ENCODE peak calls at places on chromosome 14, in five cellular contexts. One of them, this sample, is unnamed.

GRCh38 chr14:50615056-50615455 is 53.0 kb downstream of the SAV1 start:
- DNase-seq in effector memory CD4-positive, alpha-beta T cell: no peak
- DNase-seq in mesenchymal stem cell: no peak
- DNase-seq in sigmoid colon: no peak
- DNase-seq in lung: no peak
- DNase-seq in this sample: no peak

GRCh38 chr14:100032749-100033148 is 32.5 kb upstream of the EVL start:
- DNase-seq in effector memory CD4-positive, alpha-beta T cell: no peak
- DNase-seq in mesenchymal stem cell: no peak
- DNase-seq in sigmoid colon: no peak
- DNase-seq in lung: no peak
- DNase-seq in this sample: no peak

GRCh38 chr14:35332517-35333346 is 40.5 kb downstream of the PSMA6 start:
- DNase-seq in effector memory CD4-positive, alpha-beta T cell: no peak
- DNase-seq in mesenchymal stem cell: peak; percentile 24
- DNase-seq in sigmoid colon: no peak
- DNase-seq in lung: no peak
- DNase-seq in this sample: no peak

GRCh38 chr14:94051779-94052178 is 25.6 kb downstream of the OTUB2 start:
- DNase-seq in effector memory CD4-positive, alpha-beta T cell: no peak
- DNase-seq in mesenchymal stem cell: no peak
- DNase-seq in sigmoid colon: no peak
- DNase-seq in lung: peak; percentile 25
- DNase-seq in this sample: no peak

GRCh38 chr14:78927261-78927660 is 757.1 kb downstream of the NRXN3 start:
- DNase-seq in effector memory CD4-positive, alpha-beta T cell: no peak
- DNase-seq in mesenchymal stem cell: no peak
- DNase-seq in sigmoid colon: no peak
- DNase-seq in lung: no peak
- DNase-seq in this sample: no peak

GRCh38 chr14:100304825-100305445 is 1.3 kb downstream of the SLC25A29 start:
- DNase-seq in effector memory CD4-positive, alpha-beta T cell: no peak
- DNase-seq in mesenchymal stem cell: peak; percentile 50
- DNase-seq in sigmoid colon: no peak
- DNase-seq in lung: peak; percentile 77
- DNase-seq in this sample: peak; percentile 85

GRCh38 chr14:30681752-30682355 is 59.7 kb downstream of the SCFD1 start:
- DNase-seq in effector memory CD4-positive, alpha-beta T cell: no peak
- DNase-seq in mesenchymal stem cell: peak; percentile 20
- DNase-seq in sigmoid colon: no peak
- DNase-seq in lung: no peak
- DNase-seq in this sample: no peak

GRCh38 chr14:24315807-24316596 is 4.7 kb downstream of the LTB4R start:
- DNase-seq in effector memory CD4-positive, alpha-beta T cell: no peak
- DNase-seq in mesenchymal stem cell: no peak
- DNase-seq in sigmoid colon: no peak
- DNase-seq in lung: no peak
- DNase-seq in this sample: no peak

GRCh38 chr14:90726656-90727055 is 89.6 kb downstream of the TTC7B start:
- DNase-seq in effector memory CD4-positive, alpha-beta T cell: no peak
- DNase-seq in mesenchymal stem cell: peak; percentile 13
- DNase-seq in sigmoid colon: peak; percentile 93
- DNase-seq in lung: peak; percentile 59
- DNase-seq in this sample: no peak

GRCh38 chr14:53571589-53571988 is 385.0 kb downstream of the BMP4 start:
- DNase-seq in effector memory CD4-positive, alpha-beta T cell: no peak
- DNase-seq in mesenchymal stem cell: peak; percentile 18
- DNase-seq in sigmoid colon: no peak
- DNase-seq in lung: no peak
- DNase-seq in this sample: no peak

GRCh38 chr14:61475316-61475715 is 153.9 kb downstream of the PRKCH start:
- DNase-seq in effector memory CD4-positive, alpha-beta T cell: no peak
- DNase-seq in mesenchymal stem cell: peak; percentile 75
- DNase-seq in sigmoid colon: no peak
- DNase-seq in lung: no peak
- DNase-seq in this sample: no peak

GRCh38 chr14:87149583-87150354 is 843.2 kb downstream of the GALC start:
- DNase-seq in effector memory CD4-positive, alpha-beta T cell: no peak
- DNase-seq in mesenchymal stem cell: peak; percentile 92
- DNase-seq in sigmoid colon: no peak
- DNase-seq in lung: no peak
- DNase-seq in this sample: no peak

GRCh38 chr14:100604709-100605108 is 17.5 kb upstream of the BEGAIN start:
- DNase-seq in effector memory CD4-positive, alpha-beta T cell: no peak
- DNase-seq in mesenchymal stem cell: no peak
- DNase-seq in sigmoid colon: peak; percentile 33
- DNase-seq in lung: no peak
- DNase-seq in this sample: no peak

GRCh38 chr14:101215266-101215665 is 311.7 kb upstream of the RTL1 start:
- DNase-seq in effector memory CD4-positive, alpha-beta T cell: no peak
- DNase-seq in mesenchymal stem cell: no peak
- DNase-seq in sigmoid colon: peak; percentile 53
- DNase-seq in lung: no peak
- DNase-seq in this sample: no peak

GRCh38 chr14:69937367-69937777 is 58.2 kb downstream of the SMOC1 start:
- DNase-seq in effector memory CD4-positive, alpha-beta T cell: no peak
- DNase-seq in mesenchymal stem cell: no peak
- DNase-seq in sigmoid colon: no peak
- DNase-seq in lung: no peak
- DNase-seq in this sample: peak; percentile 19

GRCh38 chr14:99574099-99574880 is 29.7 kb downstream of the CCDC85C start:
- DNase-seq in effector memory CD4-positive, alpha-beta T cell: no peak
- DNase-seq in mesenchymal stem cell: peak; percentile 50
- DNase-seq in sigmoid colon: no peak
- DNase-seq in lung: peak; percentile 69
- DNase-seq in this sample: peak; percentile 75

GRCh38 chr14:66001356-66001755 is 484.8 kb upstream of the CCDC196 start:
- DNase-seq in effector memory CD4-positive, alpha-beta T cell: no peak
- DNase-seq in mesenchymal stem cell: no peak
- DNase-seq in sigmoid colon: no peak
- DNase-seq in lung: no peak
- DNase-seq in this sample: no peak

GRCh38 chr14:41986726-41987125 is 380.1 kb downstream of the LRFN5 start:
- DNase-seq in effector memory CD4-positive, alpha-beta T cell: no peak
- DNase-seq in mesenchymal stem cell: peak; percentile 19
- DNase-seq in sigmoid colon: no peak
- DNase-seq in lung: no peak
- DNase-seq in this sample: no peak

GRCh38 chr14:51638071-51638944 is 13.4 kb upstream of the FRMD6 start:
- DNase-seq in effector memory CD4-positive, alpha-beta T cell: no peak
- DNase-seq in mesenchymal stem cell: no peak
- DNase-seq in sigmoid colon: no peak
- DNase-seq in lung: peak; percentile 30
- DNase-seq in this sample: no peak

GRCh38 chr14:91417983-91418386 is 365 bp upstream of the CCDC88C start:
- DNase-seq in effector memory CD4-positive, alpha-beta T cell: peak; percentile 52
- DNase-seq in mesenchymal stem cell: no peak
- DNase-seq in sigmoid colon: no peak
- DNase-seq in lung: no peak
- DNase-seq in this sample: peak; percentile 41

GRCh38 chr14:55077155-55077554 is 25.7 kb downstream of the MAPK1IP1L start:
- DNase-seq in effector memory CD4-positive, alpha-beta T cell: no peak
- DNase-seq in mesenchymal stem cell: peak; percentile 59
- DNase-seq in sigmoid colon: no peak
- DNase-seq in lung: no peak
- DNase-seq in this sample: peak; percentile 20

GRCh38 chr14:25042362-25043299 is 7.3 kb downstream of the STXBP6 start:
- DNase-seq in effector memory CD4-positive, alpha-beta T cell: no peak
- DNase-seq in mesenchymal stem cell: peak; percentile 59
- DNase-seq in sigmoid colon: no peak
- DNase-seq in lung: no peak
- DNase-seq in this sample: peak; percentile 24

GRCh38 chr14:54599932-54600331 is 33.0 kb downstream of the SAMD4A start:
- DNase-seq in effector memory CD4-positive, alpha-beta T cell: no peak
- DNase-seq in mesenchymal stem cell: no peak
- DNase-seq in sigmoid colon: no peak
- DNase-seq in lung: no peak
- DNase-seq in this sample: no peak

GRCh38 chr14:105412768-105413541 is 6.7 kb upstream of the MTA1 start:
- DNase-seq in effector memory CD4-positive, alpha-beta T cell: no peak
- DNase-seq in mesenchymal stem cell: no peak
- DNase-seq in sigmoid colon: no peak
- DNase-seq in lung: no peak
- DNase-seq in this sample: no peak

GRCh38 chr14:105203057-105203494 is 22.0 kb upstream of the NUDT14 start:
- DNase-seq in effector memory CD4-positive, alpha-beta T cell: peak; percentile 29
- DNase-seq in mesenchymal stem cell: peak; percentile 69
- DNase-seq in sigmoid colon: peak; percentile 87
- DNase-seq in lung: peak; percentile 77
- DNase-seq in this sample: peak; percentile 84

GRCh38 chr14:70714055-70714550 is 72.4 kb downstream of the TTC9 start:
- DNase-seq in effector memory CD4-positive, alpha-beta T cell: no peak
- DNase-seq in mesenchymal stem cell: peak; percentile 72
- DNase-seq in sigmoid colon: no peak
- DNase-seq in lung: no peak
- DNase-seq in this sample: peak; percentile 47

GRCh38 chr14:105858676-105859025 is 332.3 kb downstream of the TMEM121 start:
- DNase-seq in effector memory CD4-positive, alpha-beta T cell: no peak
- DNase-seq in mesenchymal stem cell: no peak
- DNase-seq in sigmoid colon: no peak
- DNase-seq in lung: no peak
- DNase-seq in this sample: peak; percentile 9

GRCh38 chr14:96804821-96805374 is 7.7 kb downstream of the VRK1 start:
- DNase-seq in effector memory CD4-positive, alpha-beta T cell: no peak
- DNase-seq in mesenchymal stem cell: no peak
- DNase-seq in sigmoid colon: no peak
- DNase-seq in lung: no peak
- DNase-seq in this sample: no peak

GRCh38 chr14:88990856-88991255 is 166.4 kb downstream of the TTC8 start:
- DNase-seq in effector memory CD4-positive, alpha-beta T cell: no peak
- DNase-seq in mesenchymal stem cell: no peak
- DNase-seq in sigmoid colon: no peak
- DNase-seq in lung: no peak
- DNase-seq in this sample: no peak

GRCh38 chr14:81519200-81519998 is 14.3 kb downstream of the SEL1L start:
- DNase-seq in effector memory CD4-positive, alpha-beta T cell: no peak
- DNase-seq in mesenchymal stem cell: peak; percentile 35
- DNase-seq in sigmoid colon: no peak
- DNase-seq in lung: no peak
- DNase-seq in this sample: no peak

DNA sequence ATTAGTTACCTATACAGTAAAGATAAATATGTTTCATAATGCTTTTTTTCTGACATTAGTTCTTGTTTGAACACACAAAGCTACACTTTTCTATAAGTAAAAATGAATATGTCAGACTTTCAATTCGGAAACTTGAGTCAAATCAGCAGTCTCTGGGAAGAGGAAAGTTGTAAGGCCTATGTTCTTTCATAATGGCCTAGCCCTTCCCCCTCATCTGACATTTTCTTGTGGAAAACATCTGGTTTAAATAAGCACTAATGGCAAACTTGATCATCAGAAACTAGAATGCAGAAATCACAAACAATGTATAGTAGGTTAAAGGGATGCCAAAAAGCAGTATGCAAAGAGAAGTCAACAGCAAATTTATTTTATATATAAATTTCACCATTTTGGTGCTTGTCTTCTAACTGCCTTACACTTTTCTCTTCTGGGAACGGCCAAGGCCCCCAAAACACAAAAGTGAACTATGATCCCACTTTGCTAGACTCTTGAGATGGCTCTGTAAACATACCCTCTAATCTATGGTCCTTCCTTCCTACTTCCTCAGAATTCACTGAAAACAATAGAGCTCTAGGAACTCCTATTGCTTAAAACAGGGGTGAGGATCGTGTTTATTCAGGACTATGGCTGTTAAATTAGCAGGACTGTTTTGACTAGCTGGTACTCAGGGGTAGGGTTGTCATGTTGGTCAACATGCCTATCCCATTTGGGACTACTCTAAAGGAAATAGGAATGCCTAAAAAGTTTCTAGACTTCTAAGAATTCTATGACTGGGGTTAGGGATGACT is 444.2 kb downstream of the RAD51B start:
- DNase-seq in effector memory CD4-positive, alpha-beta T cell: no peak
- DNase-seq in mesenchymal stem cell: peak; percentile 29
- DNase-seq in sigmoid colon: no peak
- DNase-seq in lung: no peak
- DNase-seq in this sample: no peak
- H3K4me3 ChIP-seq in effector memory CD4-positive, alpha-beta T cell: no peak overlapping the region
- H3K4me3 ChIP-seq in mesenchymal stem cell: no peak overlapping the region
- H3K4me3 ChIP-seq in sigmoid colon: no peak overlapping the region
- H3K4me3 ChIP-seq in lung: no peak overlapping the region
- H3K4me3 ChIP-seq in this sample: no peak overlapping the region

GRCh38 chr14:92656306-92656705 is 92.1 kb downstream of the LGMN start:
- DNase-seq in effector memory CD4-positive, alpha-beta T cell: no peak
- DNase-seq in mesenchymal stem cell: no peak
- DNase-seq in sigmoid colon: no peak
- DNase-seq in lung: no peak
- DNase-seq in this sample: no peak
- H3K27ac ChIP-seq in effector memory CD4-positive, alpha-beta T cell: peak overlapping the region; percentile 56
- H3K27ac ChIP-seq in mesenchymal stem cell: no peak overlapping the region
- H3K27ac ChIP-seq in sigmoid colon: peak overlapping the region; percentile 99
- H3K27ac ChIP-seq in lung: peak overlapping the region; percentile 60
- H3K27ac ChIP-seq in this sample: no peak overlapping the region

DNA sequence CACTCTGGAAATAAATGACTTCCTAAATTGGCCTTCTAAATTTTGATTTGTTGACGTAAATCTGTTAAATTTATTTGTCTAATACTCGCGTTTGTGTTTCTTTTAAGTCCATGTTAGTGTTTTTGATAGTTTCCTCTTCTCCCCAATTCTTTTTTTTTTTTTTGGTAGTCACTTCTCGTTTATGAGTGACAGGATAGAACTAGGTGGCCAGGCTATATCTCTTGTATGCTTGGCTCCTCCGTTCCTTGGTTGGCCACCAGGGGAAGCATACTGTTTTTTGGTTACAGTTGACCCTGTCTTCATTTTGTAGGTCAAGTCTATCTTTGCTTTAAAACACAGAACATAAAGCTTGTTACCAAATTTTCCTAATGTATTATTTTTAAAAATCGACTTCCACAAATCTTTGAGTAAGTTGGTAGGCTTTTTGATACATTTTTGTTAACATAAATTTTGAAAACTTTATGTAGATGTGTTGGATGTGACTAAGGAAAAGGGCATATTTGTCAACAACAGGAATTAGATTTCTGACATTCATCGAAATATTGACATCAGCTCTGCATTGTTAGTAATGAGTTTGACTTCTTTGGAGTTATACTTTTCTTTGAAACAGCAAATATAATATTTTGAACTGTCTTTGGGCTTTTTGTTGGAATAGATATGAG is 2.2 kb downstream of the RCOR1 start:
- DNase-seq in effector memory CD4-positive, alpha-beta T cell: peak; percentile 9
- DNase-seq in mesenchymal stem cell: peak; percentile 76
- DNase-seq in sigmoid colon: peak; percentile 81
- DNase-seq in lung: peak; percentile 77
- DNase-seq in this sample: peak; percentile 64
- H3K4me3 ChIP-seq in effector memory CD4-positive, alpha-beta T cell: peak overlapping the region; percentile 80
- H3K4me3 ChIP-seq in mesenchymal stem cell: no peak overlapping the region
- H3K4me3 ChIP-seq in sigmoid colon: peak overlapping the region; percentile 91
- H3K4me3 ChIP-seq in lung: no peak overlapping the region
- H3K4me3 ChIP-seq in this sample: no peak overlapping the region

DNA sequence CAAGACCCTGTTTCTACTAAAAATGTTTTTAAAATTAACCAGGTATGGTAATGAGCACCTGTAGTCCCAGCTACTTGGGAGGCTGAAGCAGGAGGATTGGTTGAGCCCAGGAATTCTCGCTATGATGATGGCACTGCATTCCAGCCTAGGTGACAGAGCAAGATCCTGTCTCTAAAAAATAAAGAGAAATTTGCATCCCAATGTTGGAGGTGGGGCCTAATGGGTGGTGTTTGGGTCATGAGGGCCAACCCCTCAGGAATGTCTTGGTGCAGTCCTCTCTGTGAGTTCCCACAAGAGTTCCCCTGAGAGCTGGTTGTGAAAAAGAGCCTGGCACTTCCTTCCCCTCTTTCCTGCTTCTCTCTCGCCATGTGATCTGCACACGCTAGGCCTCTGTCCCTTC is 11.2 kb downstream of the ACOT6 start:
- DNase-seq in effector memory CD4-positive, alpha-beta T cell: no peak
- DNase-seq in mesenchymal stem cell: no peak
- DNase-seq in sigmoid colon: no peak
- DNase-seq in lung: no peak
- DNase-seq in this sample: no peak
- H3K27ac ChIP-seq in effector memory CD4-positive, alpha-beta T cell: no peak overlapping the region
- H3K27ac ChIP-seq in mesenchymal stem cell: no peak overlapping the region
- H3K27ac ChIP-seq in sigmoid colon: no peak overlapping the region
- H3K27ac ChIP-seq in lung: no peak overlapping the region
- H3K27ac ChIP-seq in this sample: no peak overlapping the region